ENCODE peak calls at places on chromosomes 13 and 19, in nine cellular contexts. E is neural crest cell, G is HepG2, V is astrocyte of the cerebellum, M is pancreas, J is upper lobe of left lung, Y is AG09309, L is AG09319, I is foreskin keratinocyte. W is an unnamed sample.

GRCh38 chr19:11138659-11139526 is 16.7 kb downstream of the SPC24 start:
- DNase-seq in M (peak), G (peak), L (no peak), J (peak), E (no peak), V (no peak), I (peak), Y (peak), W (no peak)

GRCh38 chr19:4035582-4035981 is 28.0 kb downstream of the PIAS4 start:
- DNase-seq in I (no peak), M (no peak), E (no peak), V (no peak), G (no peak), L (no peak), Y (no peak), J (no peak), W (no peak)

GRCh38 chr19:18651738-18652137 is 14.9 kb downstream of the KLHL26 start:
- DNase-seq in V (no peak), I (no peak), M (no peak), G (no peak), L (no peak), E (no peak), J (no peak), Y (no peak), W (no peak)

GRCh38 chr13:109271991-109272454 is 514.4 kb downstream of the IRS2 start:
- DNase-seq in V (no peak), J (no peak), I (peak), M (no peak), L (no peak), G (no peak), E (no peak), Y (no peak), W (no peak)

GRCh38 chr13:59734393-59734792 is 429.3 kb downstream of the DIAPH3 start:
- DNase-seq in J (no peak), G (no peak), V (no peak), Y (no peak), E (no peak), M (no peak), L (no peak), I (no peak), W (no peak)

GRCh38 chr19:52138614-52139290 is 986 bp downstream of the ZNF616 start:
- DNase-seq in E (peak), I (no peak), M (peak), V (no peak), L (no peak), Y (no peak), G (peak), J (peak), W (no peak)

GRCh38 chr13:40220299-40220935 is 446.0 kb downstream of the FOXO1 start:
- DNase-seq in V (no peak), I (no peak), G (no peak), M (no peak), Y (no peak), E (no peak), L (no peak), J (no peak), W (no peak)

GRCh38 chr13:109072505-109072904 is 443.1 kb downstream of the MYO16 start:
- DNase-seq in Y (no peak), L (no peak), M (no peak), J (no peak), V (no peak), E (no peak), G (no peak), I (no peak), W (no peak)

GRCh38 chr19:34963531-34964406 is at the start of gene ZNF792:
- DNase-seq in M (peak), L (no peak), Y (no peak), I (peak), E (peak), J (peak), V (no peak), G (peak), W (peak)

GRCh38 chr13:91133941-91134772 is 213.3 kb upstream of the MIR17HG start:
- DNase-seq in I (peak), G (peak), Y (peak), E (peak), M (no peak), J (peak), V (peak), L (no peak), W (no peak)

GRCh38 chr13:49214917-49215376 is 5.2 kb upstream of the MLNR start:
- DNase-seq in Y (no peak), V (no peak), I (no peak), M (no peak), J (peak), G (peak), E (no peak), L (no peak), W (peak)

GRCh38 chr13:110525328-110526319 is 35.9 kb downstream of the RAB20 start:
- DNase-seq in I (no peak), G (no peak), J (peak), M (no peak), V (no peak), Y (no peak), E (no peak), L (no peak), W (no peak)

GRCh38 chr19:38658462-38659306 is 11.2 kb downstream of the ACTN4 start:
- DNase-seq in L (peak), G (peak), M (no peak), I (peak), V (peak), J (peak), E (no peak), Y (peak), W (no peak)

GRCh38 chr19:36214388-36215275 is at the start of the genes ZNF146 and ZNF565:
- DNase-seq in G (peak), E (peak), M (peak), I (peak), Y (peak), J (peak), L (peak), V (peak), W (peak)

GRCh38 chr13:97658556-97658955 is 224.6 kb downstream of the RAP2A start:
- DNase-seq in V (no peak), G (no peak), M (no peak), I (no peak), L (no peak), E (no peak), Y (no peak), J (no peak), W (no peak)

GRCh38 chr13:97653741-97654140 is 219.8 kb downstream of the RAP2A start:
- DNase-seq in J (no peak), Y (peak), M (no peak), L (peak), I (peak), G (no peak), V (no peak), E (no peak), W (no peak)

GRCh38 chr13:97660488-97661086 is 226.6 kb downstream of the RAP2A start:
- DNase-seq in G (no peak), Y (no peak), L (no peak), J (no peak), E (no peak), V (no peak), M (no peak), I (no peak), W (no peak)

GRCh38 chr13:97659602-97660001 is 225.6 kb downstream of the RAP2A start:
- DNase-seq in V (no peak), M (no peak), J (no peak), G (peak), Y (no peak), I (no peak), E (no peak), L (no peak), W (no peak)
- TF ChIP-seq CTCF in V (peak), M (no peak), J (no peak), G (peak), Y (peak), I (peak), E (peak), L (peak), W (no peak)

GRCh38 chr19:5355076-5355475 is 14.5 kb upstream of the PTPRS start:
- DNase-seq in G (no peak), M (no peak), L (no peak), Y (no peak), I (no peak), V (no peak), J (no peak), E (no peak), W (no peak)
- TF ChIP-seq CTCF in G (no peak), M (no peak), L (no peak), Y (no peak), I (no peak), V (no peak), J (no peak), E (no peak), W (no peak)

DNA sequence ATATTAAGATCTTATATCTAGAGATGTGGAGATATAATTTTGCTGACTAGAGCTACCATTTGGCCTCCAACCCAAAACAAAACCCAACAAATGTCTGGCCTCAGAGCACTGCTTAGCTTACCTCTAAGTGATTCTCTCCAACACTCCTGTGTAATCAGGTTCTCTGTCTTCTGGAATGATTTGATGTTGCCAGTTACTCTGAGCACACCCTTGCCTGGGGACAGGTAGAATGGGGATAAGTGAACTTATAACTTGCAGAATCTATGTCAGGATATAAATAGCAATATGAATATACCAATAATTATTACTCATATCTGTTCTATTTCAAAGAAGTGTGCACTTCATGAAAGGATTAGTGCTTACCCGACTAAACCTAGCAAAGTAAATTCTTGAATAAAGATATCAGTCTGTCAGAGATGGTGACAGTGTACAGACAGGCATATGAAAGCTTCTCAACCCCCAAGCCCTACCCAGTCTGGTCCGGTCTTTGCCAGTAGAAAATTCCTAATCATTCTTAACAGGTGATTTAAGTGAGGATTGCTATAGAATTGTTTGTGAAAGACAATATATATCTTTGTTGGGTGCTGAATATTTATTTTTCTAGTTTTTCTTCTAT is 33.0 kb downstream of the ZAR1L start:
- DNase-seq in I (no peak), L (no peak), M (no peak), V (no peak), G (no peak), Y (no peak), J (no peak), E (no peak), W (no peak)
- TF ChIP-seq CTCF in I (no peak), L (no peak), M (no peak), V (no peak), G (no peak), Y (no peak), J (no peak), E (no peak), W (no peak)

DNA sequence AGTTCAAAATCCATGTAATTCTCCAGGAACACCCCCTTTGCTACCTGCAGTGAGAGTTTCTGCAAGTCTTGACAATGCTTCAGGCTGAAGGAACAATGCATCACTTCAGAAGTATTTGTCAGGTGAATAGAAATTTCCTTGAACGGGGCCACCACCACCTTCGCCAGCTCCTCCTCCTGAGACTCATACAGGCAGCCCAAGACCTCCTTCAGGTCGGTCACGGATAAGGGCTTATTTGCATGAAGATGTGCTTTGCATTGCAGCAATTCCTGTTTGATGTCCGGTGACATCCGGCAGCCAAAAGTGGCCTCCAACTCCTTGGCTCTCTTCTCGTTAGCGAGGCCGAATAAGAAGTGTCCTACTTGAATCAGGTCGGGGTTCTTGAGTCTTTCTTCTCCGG is 8.4 kb downstream of the NLRP7 start:
- DNase-seq in V (no peak), L (no peak), G (no peak), J (no peak), M (no peak), I (peak), Y (no peak), E (no peak), W (no peak)
- TF ChIP-seq CTCF in V (no peak), L (no peak), G (no peak), J (no peak), M (no peak), I (no peak), Y (no peak), E (no peak), W (no peak)

GRCh38 chr19:23851966-23852365 is 62.7 kb upstream of the ZNF726 start:
- DNase-seq in I (no peak), E (no peak), G (no peak), V (no peak), L (no peak), J (no peak), Y (no peak), M (no peak), W (no peak)

GRCh38 chr19:23855676-23856075 is 59.0 kb upstream of the ZNF726 start:
- DNase-seq in G (no peak), V (no peak), L (no peak), E (no peak), M (no peak), J (no peak), Y (no peak), I (no peak), W (no peak)
- TF ChIP-seq CTCF in G (no peak), V (no peak), L (no peak), E (no peak), M (no peak), J (no peak), Y (no peak), I (no peak), W (no peak)

GRCh38 chr13:114143806-114144605 is 11.6 kb upstream of the RASA3 start:
- DNase-seq in Y (no peak), M (peak), V (no peak), L (no peak), J (no peak), I (no peak), G (peak), E (no peak), W (no peak)
- TF ChIP-seq CTCF in Y (no peak), M (no peak), V (peak), L (no peak), J (no peak), I (peak), G (peak), E (peak), W (peak)

GRCh38 chr19:55336101-55336500 is 3.6 kb upstream of the KMT5C start:
- DNase-seq in V (no peak), G (no peak), E (no peak), Y (peak), J (no peak), I (peak), L (no peak), M (no peak), W (no peak)
- TF ChIP-seq CTCF in V (no peak), G (no peak), E (no peak), Y (no peak), J (no peak), I (no peak), L (no peak), M (no peak), W (no peak)